ENCODE peak calls at places on chromosomes 12 and 14, in eight cellular contexts. Z, C, V, A, R, Y, Q and J are unnamed samples.

GRCh38 chr12:52215587-52216031 is 17.4 kb upstream of the KRT7 start:
- DNase-seq in R (no peak), C (no peak), Y (no peak), V (no peak), Q (no peak), Z (peak), A (no peak), J (no peak)

GRCh38 chr14:73264896-73265720 is 27.8 kb downstream of the PAPLN start:
- DNase-seq in C (no peak), Q (no peak), R (no peak), A (no peak), V (no peak), Z (no peak), Y (no peak), J (no peak)

GRCh38 chr12:50401383-50402155 is 884 bp downstream of the LARP4 start:
- DNase-seq in C (no peak), R (peak), Q (no peak), V (peak), Y (no peak), A (peak), Z (no peak), J (no peak)

GRCh38 chr12:16347391-16348298 is at the start of gene MGST1:
- DNase-seq in Q (no peak), C (no peak), Y (peak), A (no peak), R (peak), V (peak), Z (peak), J (no peak)

GRCh38 chr14:35046751-35047536 is 872 bp downstream of the FAM177A1 start:
- DNase-seq in Z (no peak), C (no peak), V (peak), Y (no peak), A (peak), Q (no peak), R (no peak), J (no peak)

GRCh38 chr14:77133718-77134338 is 7.8 kb downstream of the ZDHHC22 start:
- DNase-seq in Z (peak), Y (peak), C (peak), Q (peak), A (peak), R (peak), V (peak), J (peak)

GRCh38 chr12:80892597-80893445 is 44.9 kb downstream of the LIN7A start:
- DNase-seq in A (no peak), C (peak), V (no peak), R (peak), Z (no peak), Q (no peak), Y (no peak), J (no peak)

GRCh38 chr14:52355016-52355430 is 40.9 kb downstream of the PTGER2 start:
- DNase-seq in V (no peak), A (no peak), C (peak), Z (no peak), Y (no peak), Q (no peak), R (peak), J (no peak)

GRCh38 chr12:119461815-119462214 is 127.3 kb downstream of the CCDC60 start:
- DNase-seq in A (no peak), Z (no peak), R (no peak), V (no peak), C (no peak), Y (no peak), Q (no peak), J (no peak)

GRCh38 chr12:53381739-53382630 is 2.0 kb downstream of the SP1 start:
- DNase-seq in V (peak), Q (no peak), Z (peak), R (peak), A (peak), C (no peak), Y (peak), J (peak)

GRCh38 chr12:103928736-103929050 is 1.5 kb upstream of the HSP90B1 start:
- DNase-seq in V (peak), Q (peak), C (no peak), R (no peak), A (peak), Z (peak), Y (peak), J (peak)

GRCh38 chr12:1630081-1630826 is 1.2 kb downstream of the WNT5B start:
- DNase-seq in Q (peak), Y (peak), V (peak), Z (no peak), C (no peak), R (peak), A (peak), J (no peak)

GRCh38 chr12:105226219-105226618 is 9.8 kb downstream of the APPL2 start:
- DNase-seq in Z (no peak), V (peak), R (peak), C (peak), A (peak), Y (peak), Q (no peak), J (no peak)

GRCh38 chr14:62162998-62163589 is 400.9 kb downstream of the SNAPC1 start:
- DNase-seq in A (peak), Q (no peak), V (peak), C (peak), Z (peak), R (peak), Y (no peak), J (no peak)

GRCh38 chr14:29163109-29163508 is 396.5 kb downstream of the FOXG1 start:
- DNase-seq in R (no peak), C (no peak), Q (no peak), A (no peak), Y (no peak), V (no peak), Z (no peak), J (no peak)

GRCh38 chr12:63882844-63883243 is 38.3 kb downstream of the SRGAP1 start:
- DNase-seq in A (no peak), Y (peak), C (no peak), Z (no peak), R (no peak), V (no peak), Q (no peak), J (no peak)

GRCh38 chr12:80472241-80472640 is 28.2 kb downstream of the PTPRQ start:
- DNase-seq in A (no peak), V (no peak), Y (no peak), R (peak), C (no peak), Z (no peak), Q (no peak), J (no peak)

GRCh38 chr14:90454041-90455000 is 57.5 kb downstream of the CALM1 start:
- DNase-seq in A (peak), V (peak), C (peak), Y (peak), Z (peak), Q (no peak), R (peak), J (no peak)

GRCh38 chr12:52689936-52690335 is 9.7 kb upstream of the KRT1 start:
- DNase-seq in C (no peak), R (no peak), Z (no peak), A (no peak), Q (no peak), V (no peak), Y (no peak), J (no peak)

GRCh38 chr12:94458882-94459772 is 540 bp downstream of the CEP83 start:
- DNase-seq in C (peak), Y (no peak), A (peak), V (no peak), Z (no peak), Q (no peak), R (peak), J (no peak)

GRCh38 chr12:107775093-107775721 is 703 bp downstream of the ASCL4 start:
- DNase-seq in A (peak), V (peak), C (no peak), R (no peak), Q (no peak), Y (no peak), Z (no peak), J (no peak)

GRCh38 chr12:49961111-49961922 is at the start of gene AQP5:
- DNase-seq in Q (no peak), Y (no peak), V (no peak), Z (no peak), A (no peak), C (no peak), R (no peak), J (no peak)

GRCh38 chr14:74333909-74334308 is 14.4 kb upstream of the VRTN start:
- DNase-seq in Q (no peak), A (no peak), C (peak), Z (no peak), V (no peak), Y (no peak), R (peak), J (no peak)

GRCh38 chr14:22726012-22726411 is 40.5 kb upstream of the OXA1L start:
- DNase-seq in A (no peak), Y (no peak), Q (no peak), Z (no peak), C (no peak), V (no peak), R (no peak), J (no peak)

GRCh38 chr12:49636574-49636973 is 13.2 kb downstream of the PRPF40B start:
- DNase-seq in A (no peak), Y (no peak), C (no peak), R (no peak), Z (no peak), V (peak), Q (no peak), J (no peak)

DNA sequence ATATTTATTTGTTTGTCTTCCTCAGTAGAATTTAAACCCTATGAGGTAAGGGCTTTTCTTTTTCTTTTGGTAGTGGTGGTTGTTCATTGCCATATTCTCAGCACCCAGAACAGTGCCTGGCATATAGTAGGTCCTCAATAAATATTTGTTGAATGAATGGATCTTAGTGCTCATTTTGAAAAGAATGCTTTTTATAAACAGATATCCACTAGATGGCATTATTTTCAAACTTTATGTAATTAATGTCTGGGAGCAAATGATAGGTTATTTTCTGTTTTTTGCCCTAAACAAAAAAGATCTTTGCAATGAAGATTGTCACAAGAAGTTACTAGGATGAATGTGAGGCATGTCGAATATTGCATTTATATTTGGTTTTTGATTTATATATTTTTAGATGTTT is 64.1 kb downstream of the RAD51B start:
- DNase-seq in R (peak), A (no peak), V (no peak), C (no peak), Y (no peak), Q (no peak), Z (no peak), J (no peak)
- TF ChIP-seq CTCF in R (peak), A (peak), V (no peak), C (no peak), Y (peak), Q (no peak), Z (no peak), J (peak)

DNA sequence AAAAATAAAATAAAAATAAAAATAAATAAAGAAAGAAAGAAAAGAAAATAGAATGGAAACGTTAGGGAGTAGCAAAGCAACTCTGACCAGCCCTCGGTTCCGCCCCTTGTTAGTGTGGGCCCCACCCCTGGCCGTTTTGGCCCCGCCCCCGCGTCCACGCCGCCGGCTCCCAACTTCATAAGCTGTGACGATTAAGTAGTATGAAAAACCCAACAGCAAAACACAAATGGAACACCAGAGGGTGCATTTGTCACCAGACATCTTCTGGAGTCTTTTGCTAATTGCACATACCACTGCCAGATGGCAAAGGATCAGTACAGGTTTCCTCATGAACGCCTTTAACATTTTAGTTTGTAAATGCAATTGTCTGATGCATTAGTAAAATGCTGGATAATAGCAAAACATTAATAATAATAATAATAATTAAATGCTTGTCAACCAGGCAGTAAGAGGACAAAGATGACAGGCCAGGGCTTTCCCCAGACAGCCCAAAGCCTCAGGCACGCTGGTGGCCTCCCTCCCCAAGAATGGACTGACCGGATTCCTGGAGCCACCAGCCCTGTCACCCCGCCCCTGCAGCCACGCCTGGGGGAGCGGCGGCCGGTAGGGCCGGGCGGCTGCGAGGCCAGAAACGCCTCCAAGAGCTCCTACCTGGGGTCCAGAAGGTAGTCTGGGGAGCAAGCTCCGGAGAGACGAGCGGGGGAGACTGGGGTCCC is 23.6 kb downstream of the HSP90AA1 start:
- DNase-seq in R (peak), V (peak), C (peak), Z (peak), Q (peak), Y (peak), A (peak), J (peak)
- TF ChIP-seq CTCF in R (peak), V (no peak), C (peak), Z (peak), Q (no peak), Y (peak), A (peak), J (peak)

GRCh38 chr12:60981473-60981872 is 1278.7 kb upstream of the USP15 start:
- DNase-seq in V (no peak), Y (no peak), R (no peak), A (no peak), Z (no peak), Q (no peak), C (no peak), J (no peak)

GRCh38 chr12:60980558-60980957 is 1279.6 kb upstream of the USP15 start:
- DNase-seq in Y (no peak), Q (no peak), V (no peak), R (no peak), Z (no peak), A (no peak), C (no peak), J (no peak)

GRCh38 chr12:60977966-60978365 is 1282.2 kb upstream of the USP15 start:
- DNase-seq in V (no peak), C (no peak), R (no peak), A (no peak), Y (no peak), Q (no peak), Z (peak), J (no peak)
- TF ChIP-seq CTCF in V (no peak), C (no peak), R (no peak), A (no peak), Y (no peak), Q (no peak), Z (peak), J (no peak)

GRCh38 chr14:99753225-99754140 is 39.7 kb upstream of the EML1 start:
- DNase-seq in V (no peak), Q (no peak), C (no peak), A (no peak), Z (no peak), Y (no peak), R (no peak), J (no peak)
- TF ChIP-seq CTCF in V (no peak), Q (no peak), C (peak), A (no peak), Z (no peak), Y (no peak), R (peak), J (no peak)

GRCh38 chr12:120738252-120739030 is 12.8 kb downstream of the ACADS start:
- DNase-seq in A (no peak), V (no peak), C (no peak), Z (no peak), R (no peak), Q (no peak), Y (no peak), J (no peak)

GRCh38 chr12:120739821-120740613 is 14.4 kb downstream of the ACADS start:
- DNase-seq in Q (no peak), A (no peak), V (no peak), R (no peak), Y (no peak), C (no peak), Z (no peak), J (no peak)

GRCh38 chr12:120739031-120739762 is 13.6 kb downstream of the ACADS start:
- DNase-seq in Z (no peak), C (no peak), R (no peak), Y (no peak), A (no peak), Q (no peak), V (no peak), J (no peak)

GRCh38 chr12:120736404-120737331 is 11.0 kb downstream of the ACADS start:
- DNase-seq in Y (no peak), Z (no peak), C (no peak), V (no peak), Q (no peak), A (no peak), R (no peak), J (no peak)

DNA sequence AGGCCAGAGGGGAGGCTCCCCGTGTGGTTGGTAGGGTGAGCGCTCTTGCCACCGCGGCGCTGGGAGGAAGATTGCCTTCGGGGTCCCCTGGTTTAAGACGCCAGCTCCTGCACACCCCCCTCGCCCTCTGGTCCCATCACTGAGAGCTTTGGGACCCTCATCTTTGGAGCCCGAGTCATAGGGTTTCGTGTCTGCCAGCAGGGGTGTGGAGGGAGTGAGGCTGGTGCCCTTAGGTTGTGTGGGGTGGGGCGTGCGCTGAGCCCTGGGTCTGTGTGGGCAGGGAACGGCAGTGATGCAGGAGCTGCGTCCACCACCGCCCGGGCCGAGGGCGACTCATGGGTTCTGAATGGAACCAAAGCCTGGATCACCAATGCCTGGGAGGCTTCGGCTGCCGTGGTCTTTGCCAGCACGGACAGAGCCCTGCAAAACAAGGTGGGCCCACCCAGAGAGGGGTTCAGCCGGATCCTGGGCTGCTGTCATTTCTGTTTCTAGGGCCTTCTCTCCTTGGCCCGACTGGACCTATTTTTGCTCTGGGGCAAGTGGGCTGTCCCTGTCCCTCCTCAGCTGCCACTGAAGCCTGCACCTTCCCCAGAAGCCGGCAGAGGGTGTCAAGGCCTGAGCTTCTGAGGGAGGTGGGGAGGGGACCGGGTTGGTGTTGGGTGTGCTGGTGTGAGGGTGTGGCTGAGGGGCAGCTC is 12.1 kb downstream of the ACADS start:
- DNase-seq in Y (no peak), Z (no peak), V (no peak), Q (no peak), A (no peak), R (no peak), C (no peak), J (no peak)
- TF ChIP-seq CTCF in Y (peak), Z (no peak), V (no peak), Q (no peak), A (no peak), R (peak), C (peak), J (no peak)